ENCODE peak calls at places on chromosomes 4 and X, in seven cellular contexts. W is cardiac muscle cell, Z is GM23248, V is ovary, G is right lobe of liver, T is neural progenitor cell, N is IMR-90. O is an unnamed sample.

GRCh38 chr4:142645478-142646108 is 200.5 kb downstream of the INPP4B start:
- DNase-seq in W (peak; percentile 51), Z (no peak), V (no peak), G (no peak), T (no peak), N (no peak), O (no peak)

GRCh38 chr4:186104114-186104894 is at the start of gene FAM149A:
- DNase-seq in W (peak; percentile 14), Z (peak; percentile 12), V (peak; percentile 58), G (peak; percentile 74), T (peak; percentile 57), N (no peak), O (peak; percentile 33)

GRCh38 chrX:7346021-7346420 is 198.1 kb upstream of the PUDP start:
- DNase-seq in W (no peak), Z (peak; percentile 67), V (no peak), G (no peak), T (no peak), N (peak; percentile 73), O (no peak)

GRCh38 chrX:25015486-25016360 is at the start of gene ARX:
- DNase-seq in W (peak; percentile 65), Z (peak; percentile 65), V (peak; percentile 88), G (peak; percentile 69), T (peak; percentile 97), N (peak; percentile 42), O (peak; percentile 69)

GRCh38 chr4:83738895-83739294 is 203.0 kb downstream of the GPAT3 start:
- DNase-seq in W (no peak), Z (no peak), V (no peak), G (no peak), T (no peak), N (no peak), O (no peak)

GRCh38 chr4:118086334-118086733 is 52.0 kb downstream of the NDST3 start:
- DNase-seq in W (peak; percentile 3), Z (peak; percentile 52), V (no peak), G (no peak), T (no peak), N (peak; percentile 31), O (no peak)

GRCh38 chr4:93791570-93792195 is 36.9 kb upstream of the ATOH1 start:
- DNase-seq in W (peak; percentile 64), Z (peak; percentile 68), V (peak; percentile 46), G (no peak), T (peak; percentile 83), N (peak; percentile 48), O (peak; percentile 18)

GRCh38 chr4:144355809-144356757 is 215.6 kb upstream of the GYPA start:
- DNase-seq in W (peak; percentile 96), Z (peak; percentile 78), V (no peak), G (no peak), T (peak; percentile 88), N (peak; percentile 78), O (peak; percentile 39)

GRCh38 chr4:25779021-25779420 is 83.8 kb downstream of the SEL1L3 start:
- DNase-seq in W (no peak), Z (peak; percentile 58), V (no peak), G (no peak), T (no peak), N (peak; percentile 43), O (no peak)

GRCh38 chrX:100819534-100819836 is 706 bp upstream of the CSTF2 start:
- DNase-seq in W (no peak), Z (no peak), V (no peak), G (no peak), T (no peak), N (no peak), O (peak; percentile 13)

GRCh38 chr4:143083811-143084472 is 100.8 kb upstream of the USP38 start:
- DNase-seq in W (peak; percentile 7), Z (peak; percentile 45), V (no peak), G (no peak), T (no peak), N (no peak), O (no peak)

GRCh38 chrX:42025861-42026260 is 102.5 kb upstream of the CASK start:
- DNase-seq in W (no peak), Z (no peak), V (no peak), G (no peak), T (no peak), N (no peak), O (no peak)
- H3K27ac ChIP-seq in W (no peak overlapping the region), Z (no peak overlapping the region), V (no peak overlapping the region), G (no peak overlapping the region), T (no peak overlapping the region), N (no peak overlapping the region), O (no peak overlapping the region)

GRCh38 chrX:136450050-136450830 is 37.5 kb upstream of the BRS3 start:
- DNase-seq in W (no peak), Z (no peak), V (no peak), G (no peak), T (no peak), N (peak; percentile 23), O (no peak)
- H3K4me3 ChIP-seq in W (no peak overlapping the region), Z (no peak overlapping the region), V (no peak overlapping the region), G (no peak overlapping the region), T (no peak overlapping the region), N (no peak overlapping the region), O (no peak overlapping the region)

DNA sequence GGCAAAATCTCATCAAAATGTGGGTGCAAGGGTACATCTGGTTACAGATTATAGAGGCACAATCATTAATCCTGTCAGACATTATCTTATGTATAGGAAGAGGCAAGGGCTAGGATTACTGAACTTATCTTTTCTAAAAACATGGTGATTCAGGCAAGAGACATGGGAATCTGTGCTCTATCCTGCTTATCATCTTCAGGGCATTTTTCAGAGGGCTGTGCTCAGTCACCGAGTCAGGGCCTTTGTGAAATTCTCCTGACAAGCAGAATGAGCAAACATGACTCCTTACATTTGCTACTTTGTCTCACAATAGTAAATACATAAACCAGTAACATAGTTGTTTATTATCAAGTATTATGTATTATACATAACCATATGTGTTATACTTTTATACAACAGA is 84.2 kb upstream of the KCTD8 start:
- DNase-seq in W (no peak), Z (no peak), V (no peak), G (no peak), T (no peak), N (no peak), O (no peak)
- H3K9me3 ChIP-seq in W (no peaks in the 10 kb centered on the region), Z (no peaks in the 10 kb centered on the region), V (no peaks in the 10 kb centered on the region), G (no peaks in the 10 kb centered on the region), T (no peaks in the 10 kb centered on the region), N (peaks cover 2% of the 10 kb centered on the region), O (no peaks in the 10 kb centered on the region)

GRCh38 chrX:93673056-93673868 is at the start of gene NAP1L3:
- DNase-seq in W (peak; percentile 78), Z (peak; percentile 84), V (peak; percentile 67), G (peak; percentile 57), T (peak; percentile 95), N (peak; percentile 44), O (peak; percentile 75)
- H3K27ac ChIP-seq in W (peak within 1 kb of the TSS; percentile 71), Z (peak within 1 kb of the TSS; percentile 85), V (no peak within 1 kb of the TSS), G (no peak within 1 kb of the TSS), T (peak within 1 kb of the TSS; percentile 94), N (no peak within 1 kb of the TSS), O (peak within 1 kb of the TSS; percentile 92)

GRCh38 chr4:165328101-165328425 is 594 bp downstream of the MSMO1 start:
- DNase-seq in W (no peak), Z (no peak), V (no peak), G (no peak), T (no peak), N (no peak), O (no peak)
- H3K4me3 ChIP-seq in W (peak overlapping the region; percentile 62), Z (peak overlapping the region; percentile 94), V (peak overlapping the region; percentile 90), G (peak overlapping the region; percentile 93), T (peak overlapping the region; percentile 89), N (peak overlapping the region; percentile 79), O (peak overlapping the region; percentile 59)

DNA sequence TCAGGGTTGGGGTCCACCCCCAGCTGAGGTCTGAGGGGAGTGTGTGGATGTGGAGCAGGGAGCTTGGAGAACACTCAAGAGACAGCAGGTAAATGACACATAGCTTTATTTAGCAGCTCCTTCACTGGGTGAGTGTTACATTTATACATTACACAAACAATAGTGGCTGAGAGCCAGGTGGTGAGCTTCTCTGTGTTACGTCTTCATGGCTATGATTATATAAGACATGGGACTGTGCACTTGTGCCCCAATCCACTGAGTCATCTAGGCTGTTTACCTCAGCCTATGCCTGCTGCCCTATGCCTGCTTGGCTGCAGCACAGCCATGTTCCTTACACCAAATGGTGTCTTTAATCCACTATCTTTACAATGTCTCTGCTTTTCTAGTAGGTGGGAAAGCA is 459.6 kb downstream of the AFF2 start:
- DNase-seq in W (peak; percentile 34), Z (no peak), V (no peak), G (no peak), T (no peak), N (no peak), O (no peak)
- H3K9me3 ChIP-seq in W (no peaks in the 10 kb centered on the region), Z (no peaks in the 10 kb centered on the region), V (no peaks in the 10 kb centered on the region), G (no peaks in the 10 kb centered on the region), T (peaks cover 5% of the 10 kb centered on the region), N (no peaks in the 10 kb centered on the region), O (no peaks in the 10 kb centered on the region)

O was measured in right cardiac atrium.